ENCODE peak calls at places on chromosomes 4 and X, in eight cellular contexts. F is testis, D is cardiac muscle cell, Z is right atrium auricular region, V is mesenchymal stem cell, O is hepatocyte, Y is breast epithelium, U is HCT116. P is an unnamed sample.

GRCh38 chr4:41806807-41807206 is 58.3 kb upstream of the PHOX2B start:
- DNase-seq in F (no peak), Y (no peak), D (no peak), Z (no peak), O (no peak), V (no peak), U (no peak), P (no peak)

GRCh38 chr4:47475411-47475810 is 9.7 kb upstream of the ATP10D start:
- DNase-seq in D (no peak), Y (no peak), F (no peak), U (no peak), O (no peak), V (no peak), Z (no peak), P (no peak)

GRCh38 chr4:25908491-25908901 is 5.5 kb upstream of the SMIM20 start:
- DNase-seq in U (peak; percentile 69), Z (no peak), D (peak; percentile 89), Y (no peak), F (no peak), O (peak; percentile 60), V (peak; percentile 94), P (no peak)

GRCh38 chrX:150476183-150476699 is 92.2 kb upstream of the MTM1 start:
- DNase-seq in F (no peak), Z (no peak), D (peak; percentile 78), O (no peak), V (no peak), U (no peak), Y (no peak), P (no peak)

GRCh38 chr4:9924750-9925149 is 96.5 kb downstream of the SLC2A9 start:
- DNase-seq in V (no peak), O (no peak), Z (no peak), U (no peak), Y (no peak), F (peak; percentile 19), D (peak; percentile 15), P (no peak)

GRCh38 chrX:29397506-29397905 is 810.3 kb downstream of the IL1RAPL1 start:
- DNase-seq in U (no peak), D (peak; percentile 69), F (no peak), O (no peak), V (peak; percentile 22), Z (no peak), Y (no peak), P (no peak)

GRCh38 chr4:157781361-157781760 is 391.5 kb downstream of the GASK1B start:
- DNase-seq in V (no peak), F (no peak), Y (no peak), Z (no peak), O (no peak), U (no peak), D (no peak), P (no peak)

GRCh38 chr4:113436360-113436759 is 325.2 kb downstream of the CAMK2D start:
- DNase-seq in F (peak; percentile 24), Z (no peak), V (peak; percentile 79), U (no peak), O (no peak), Y (no peak), D (peak; percentile 91), P (no peak)

GRCh38 chr4:153113061-153113837 is 91.0 kb upstream of the TRIM2 start:
- DNase-seq in O (no peak), F (no peak), Z (peak; percentile 0), V (peak; percentile 48), D (peak; percentile 58), Y (no peak), U (no peak), P (no peak)

GRCh38 chr4:98626350-98626749 is 32.1 kb downstream of the TSPAN5 start:
- DNase-seq in D (peak; percentile 89), Y (no peak), Z (no peak), F (peak; percentile 45), V (peak; percentile 76), U (peak; percentile 92), O (peak; percentile 40), P (no peak)

GRCh38 chr4:159430896-159431295 is 328.0 kb downstream of the RAPGEF2 start:
- DNase-seq in U (no peak), Y (no peak), O (no peak), F (no peak), Z (no peak), V (no peak), D (no peak), P (no peak)

GRCh38 chr4:173264245-173264959 is 69.8 kb downstream of the HMGB2 start:
- DNase-seq in Y (no peak), V (peak; percentile 60), U (no peak), D (peak; percentile 82), O (no peak), Z (no peak), F (peak; percentile 72), P (peak; percentile 32)

GRCh38 chrX:55731826-55732225 is 14.3 kb downstream of the RRAGB start:
- DNase-seq in V (no peak), U (no peak), Y (no peak), F (no peak), D (peak; percentile 2), O (no peak), Z (no peak), P (no peak)

GRCh38 chr4:85964298-85964697 is 395.6 kb downstream of the MAPK10 start:
- DNase-seq in O (no peak), F (no peak), D (no peak), Y (no peak), U (no peak), V (no peak), Z (no peak), P (no peak)

GRCh38 chr4:156188596-156188995 is 234.9 kb upstream of the CTSO start:
- DNase-seq in O (no peak), Z (no peak), F (no peak), V (no peak), D (peak; percentile 4), Y (no peak), U (no peak), P (no peak)

GRCh38 chr4:151304226-151304625 is 21.2 kb downstream of the SH3D19 start:
- DNase-seq in U (no peak), Z (no peak), Y (no peak), F (no peak), D (no peak), O (no peak), V (no peak), P (no peak)
- H3K27ac ChIP-seq in U (no peak overlapping the region), Z (no peak overlapping the region), Y (no peak overlapping the region), F (no peak overlapping the region), D (peak overlapping the region; percentile 57), O (no peak overlapping the region), V (no peak overlapping the region), P (no peak overlapping the region)

DNA sequence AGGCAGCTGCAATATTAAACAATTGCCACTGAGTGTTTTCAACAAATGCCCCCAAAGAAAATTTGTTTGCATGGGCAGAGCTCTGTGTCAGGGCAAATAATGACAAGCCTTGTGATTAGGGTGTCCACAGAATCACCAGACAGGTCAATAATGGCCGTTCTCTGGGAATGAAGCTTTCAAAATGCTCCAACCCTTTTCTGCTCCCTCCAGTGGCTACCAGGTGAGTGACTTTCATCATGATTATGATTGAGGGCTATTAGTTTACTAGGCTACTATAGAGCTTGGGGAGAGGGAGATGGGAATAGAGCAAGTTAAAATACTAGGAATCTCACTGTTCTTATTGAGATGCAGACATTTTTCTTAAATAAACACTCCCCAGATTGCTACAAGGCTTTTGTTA is 23.5 kb downstream of the IRS4 start:
- DNase-seq in U (peak; percentile 0), Z (no peak), V (no peak), D (no peak), F (no peak), Y (no peak), O (no peak), P (no peak)
- H3K27me3 ChIP-seq in U (no peaks in the 10 kb centered on the region), Z (no peaks in the 10 kb centered on the region), V (no peaks in the 10 kb centered on the region), D (no peaks in the 10 kb centered on the region), F (no peaks in the 10 kb centered on the region), Y (no peaks in the 10 kb centered on the region), O (no peaks in the 10 kb centered on the region), P (no peaks in the 10 kb centered on the region)

GRCh38 chr4:66693694-66694093 is 851.6 kb downstream of the CENPC start:
- DNase-seq in V (peak; percentile 27), Z (no peak), Y (no peak), F (no peak), O (no peak), D (peak; percentile 51), U (no peak), P (no peak)

GRCh38 chr4:66694716-66695115 is 850.6 kb downstream of the CENPC start:
- DNase-seq in D (no peak), F (no peak), Z (no peak), Y (no peak), U (no peak), O (no peak), V (no peak), P (no peak)

GRCh38 chr4:66687393-66687971 is 857.8 kb downstream of the CENPC start:
- DNase-seq in U (no peak), V (no peak), O (no peak), Z (no peak), D (no peak), F (no peak), Y (no peak), P (no peak)

GRCh38 chr4:66688674-66689073 is 856.6 kb downstream of the CENPC start:
- DNase-seq in V (peak; percentile 33), Z (no peak), Y (no peak), O (peak; percentile 27), F (no peak), D (peak; percentile 55), U (no peak), P (no peak)

GRCh38 chr4:66691101-66691500 is 854.2 kb downstream of the CENPC start:
- DNase-seq in F (no peak), V (no peak), O (no peak), Z (no peak), U (no peak), D (no peak), Y (no peak), P (no peak)
- H3K27ac ChIP-seq in F (no peak overlapping the region), V (no peak overlapping the region), O (no peak overlapping the region), Z (no peak overlapping the region), U (no peak overlapping the region), D (no peak overlapping the region), Y (no peak overlapping the region), P (no peak overlapping the region)

DNA sequence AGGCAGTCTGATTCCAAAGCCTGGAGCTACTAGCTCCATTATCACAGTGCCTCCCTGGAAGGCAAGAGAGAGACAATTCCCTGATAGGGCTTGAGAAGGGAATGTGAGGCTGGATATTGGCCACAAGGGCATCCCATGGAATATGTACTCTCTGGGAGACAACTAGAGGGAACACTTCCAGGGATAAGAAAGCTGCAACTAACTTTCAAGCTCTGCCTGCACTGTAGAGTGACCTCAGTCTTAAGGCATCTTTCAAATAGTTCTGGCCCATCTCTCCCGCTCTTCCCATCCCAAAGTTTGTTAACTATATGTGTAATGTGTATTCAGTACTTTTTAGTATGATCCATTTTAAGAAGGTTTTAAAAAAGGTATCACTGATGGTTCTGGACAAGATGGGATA is 13.1 kb upstream of the RNF212 start:
- DNase-seq in O (no peak), F (no peak), U (no peak), Z (no peak), V (peak; percentile 15), Y (no peak), D (peak; percentile 16), P (no peak)
- H3K27me3 ChIP-seq in O (no peaks in the 10 kb centered on the region), F (no peaks in the 10 kb centered on the region), U (no peaks in the 10 kb centered on the region), Z (no peaks in the 10 kb centered on the region), V (no peaks in the 10 kb centered on the region), Y (no peaks in the 10 kb centered on the region), D (peaks cover 17% of the 10 kb centered on the region), P (no peaks in the 10 kb centered on the region)